ENCODE peak calls at places on chromosomes 1 and 21, in seven cellular contexts. X is left lung; G is PC-3; N is IMR-90; Y is mammary epithelial cell; V is CD8-positive, alpha-beta memory T cell; D is vagina. K is an unnamed sample.

GRCh38 chr1:224399887-224400286 is 34.7 kb downstream of the WDR26 start:
- DNase-seq in X (no peak), D (no peak), G (no peak), N (no peak), V (no peak), Y (no peak), K (no peak)

GRCh38 chr1:6211731-6212130 is 5.8 kb downstream of the RNF207 start:
- DNase-seq in X (no peak), D (no peak), V (no peak), N (no peak), G (no peak), Y (no peak), K (no peak)

GRCh38 chr1:230957580-230957989 is 21.1 kb downstream of the TTC13 start:
- DNase-seq in N (no peak), G (no peak), X (no peak), D (no peak), V (no peak), Y (no peak), K (no peak)

GRCh38 chr1:71047635-71048607 is at the start of gene PTGER3:
- DNase-seq in D (no peak), G (no peak), N (no peak), Y (peak; percentile 12), X (peak; percentile 90), V (peak; percentile 27), K (no peak)

GRCh38 chr1:938711-939504 is 15.2 kb downstream of the SAMD11 start:
- DNase-seq in V (no peak), N (no peak), G (no peak), D (no peak), Y (no peak), X (no peak), K (no peak)

GRCh38 chr1:87928623-87929022 is 599.9 kb downstream of the LMO4 start:
- DNase-seq in V (no peak), Y (no peak), D (no peak), X (no peak), G (no peak), N (no peak), K (no peak)

GRCh38 chr1:50968021-50968883 is 1.8 kb upstream of the CDKN2C start:
- DNase-seq in V (peak; percentile 84), X (peak; percentile 98), G (peak; percentile 93), D (no peak), N (peak; percentile 89), Y (peak; percentile 90), K (no peak)

GRCh38 chr1:26607191-26607590 is 77.6 kb downstream of the RPS6KA1 start:
- DNase-seq in Y (no peak), N (no peak), X (no peak), V (no peak), G (no peak), D (no peak), K (no peak)

GRCh38 chr1:161709373-161709772 is 2.3 kb downstream of the FCRLA start:
- DNase-seq in N (no peak), G (no peak), D (no peak), X (no peak), V (no peak), Y (no peak), K (no peak)

GRCh38 chr1:28886731-28887417 is 27.5 kb upstream of the EPB41 start:
- DNase-seq in X (peak; percentile 94), Y (peak; percentile 86), G (peak; percentile 92), D (no peak), V (peak; percentile 88), N (peak; percentile 48), K (peak; percentile 31)

GRCh38 chr1:199759268-199759724 is 268.2 kb upstream of the NR5A2 start:
- DNase-seq in N (peak; percentile 48), G (peak; percentile 100), Y (peak; percentile 88), X (no peak), V (no peak), D (no peak), K (no peak)

GRCh38 chr1:168551688-168552087 is 7.9 kb upstream of the XCL2 start:
- DNase-seq in D (no peak), Y (no peak), G (peak; percentile 34), V (no peak), N (no peak), X (no peak), K (no peak)

GRCh38 chr1:14725641-14726213 is 127.2 kb downstream of the KAZN start:
- DNase-seq in X (no peak), D (no peak), Y (no peak), G (no peak), N (no peak), V (no peak), K (no peak)

GRCh38 chr1:205930698-205931330 is 12.4 kb downstream of the SLC26A9 start:
- DNase-seq in X (no peak), D (no peak), V (no peak), G (no peak), N (no peak), Y (no peak), K (no peak)

GRCh38 chr1:209400351-209401220 is 182.9 kb upstream of the CAMK1G start:
- DNase-seq in X (no peak), Y (no peak), V (no peak), G (no peak), N (peak; percentile 52), D (no peak), K (no peak)

GRCh38 chr1:61244114-61244513 is 161.8 kb downstream of the NFIA start:
- DNase-seq in G (peak; percentile 90), D (no peak), X (no peak), Y (peak; percentile 69), V (no peak), N (peak; percentile 19), K (no peak)

GRCh38 chr1:51607676-51608075 is 9.2 kb upstream of the OSBPL9 start:
- DNase-seq in N (no peak), Y (no peak), G (no peak), X (no peak), D (no peak), V (no peak), K (no peak)

GRCh38 chr1:19124273-19124672 is 85.8 kb downstream of the UBR4 start:
- DNase-seq in X (no peak), G (no peak), N (no peak), V (no peak), Y (no peak), D (no peak), K (no peak)

GRCh38 chr1:36322085-36322785 is 1.2 kb downstream of the EVA1B start:
- DNase-seq in N (no peak), D (no peak), G (no peak), X (peak; percentile 81), V (no peak), Y (no peak), K (no peak)

GRCh38 chr1:169368406-169368769 is 393 bp downstream of the BLZF1 start:
- DNase-seq in G (peak; percentile 32), X (no peak), N (peak; percentile 2), V (peak; percentile 2), Y (no peak), D (no peak), K (no peak)

GRCh38 chr1:237875291-237875690 is 15.4 kb downstream of the ZP4 start:
- DNase-seq in X (no peak), Y (no peak), G (peak; percentile 63), V (no peak), N (peak; percentile 7), D (no peak), K (no peak)

GRCh38 chr1:15680131-15680530 is 4.0 kb upstream of the PLEKHM2 start:
- DNase-seq in D (no peak), G (peak; percentile 30), X (no peak), V (no peak), N (peak; percentile 78), Y (peak; percentile 57), K (peak; percentile 68)

GRCh38 chr1:168613038-168613451 is 36.6 kb downstream of the XCL1 start:
- DNase-seq in G (no peak), X (no peak), Y (no peak), D (no peak), N (no peak), V (no peak), K (no peak)

GRCh38 chr1:86504895-86505625 is 36.3 kb downstream of the CLCA1 start:
- DNase-seq in G (peak; percentile 83), Y (no peak), N (no peak), X (no peak), V (no peak), D (no peak), K (peak; percentile 31)

GRCh38 chr21:46600978-46601377 is 3.9 kb downstream of the S100B start:
- DNase-seq in X (no peak), V (no peak), G (no peak), Y (no peak), N (no peak), D (no peak), K (no peak)

GRCh38 chr1:101251504-101251903 is 14.7 kb downstream of the S1PR1 start:
- DNase-seq in Y (no peak), D (no peak), V (no peak), X (no peak), G (no peak), N (no peak), K (no peak)

GRCh38 chr1:93180723-93181613 is at the start of gene CCDC18:
- DNase-seq in D (no peak), X (no peak), V (no peak), G (peak; percentile 30), Y (no peak), N (peak; percentile 44), K (peak; percentile 20)

GRCh38 chr1:11629626-11630025 is 24.6 kb downstream of the FBXO2 start:
- DNase-seq in Y (no peak), G (no peak), V (no peak), D (no peak), X (no peak), N (no peak), K (no peak)

GRCh38 chr1:174077755-174078490 is 55.8 kb upstream of the RC3H1 start:
- DNase-seq in V (no peak), X (no peak), N (no peak), G (no peak), Y (no peak), D (no peak), K (no peak)

GRCh38 chr21:26790289-26790688 is 54.9 kb downstream of the ADAMTS1 start:
- DNase-seq in N (no peak), V (no peak), D (no peak), G (peak; percentile 66), X (no peak), Y (no peak), K (no peak)
- H3K27ac ChIP-seq in N (no peak overlapping the region), V (no peak overlapping the region), D (no peak overlapping the region), G (no peak overlapping the region), X (no peak overlapping the region), Y (no peak overlapping the region), K (no peak overlapping the region)

DNA sequence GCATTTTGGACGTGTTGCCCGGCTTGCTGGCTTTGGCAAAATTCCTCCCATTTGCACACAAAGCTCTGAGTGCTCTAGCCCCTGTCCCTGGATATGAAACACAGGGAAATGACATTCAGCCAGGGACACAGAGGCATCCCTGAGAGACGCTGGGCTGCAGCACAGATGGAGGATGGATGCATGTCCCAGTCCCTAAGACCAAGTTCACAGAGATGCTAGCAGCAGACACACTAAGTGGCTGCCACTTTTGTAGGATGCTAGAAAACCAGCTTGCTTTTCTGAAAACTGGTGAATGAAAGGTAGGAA is 12.5 kb downstream of the ACTRT2 start:
- DNase-seq in D (no peak), G (no peak), X (no peak), N (no peak), V (no peak), Y (no peak), K (no peak)
- H3K27ac ChIP-seq in D (no peak overlapping the region), G (no peak overlapping the region), X (no peak overlapping the region), N (no peak overlapping the region), V (no peak overlapping the region), Y (no peak overlapping the region), K (no peak overlapping the region)

GRCh38 chr21:42038826-42039425 is 28.8 kb upstream of the ZBTB21 start:
- DNase-seq in N (peak; percentile 87), Y (no peak), V (no peak), G (no peak), X (peak; percentile 8), D (no peak), K (no peak)
- H3K27ac ChIP-seq in N (peak overlapping the region; percentile 96), Y (peak overlapping the region; percentile 76), V (no peak overlapping the region), G (peak overlapping the region; percentile 85), X (peak overlapping the region; percentile 48), D (no peak overlapping the region), K (peak overlapping the region; percentile 13)

GRCh38 chr1:53888716-53889115 is 881 bp downstream of the YIPF1 start:
- DNase-seq in V (no peak), X (no peak), G (no peak), D (no peak), Y (no peak), N (no peak), K (no peak)
- H3K27ac ChIP-seq in V (peak overlapping the region; percentile 60), X (peak overlapping the region; percentile 86), G (no peak overlapping the region), D (peak overlapping the region; percentile 58), Y (no peak overlapping the region), N (no peak overlapping the region), K (no peak overlapping the region)

K was measured in epithelial cell of prostate.